ENCODE peak calls at places on chromosome 11, in five cellular contexts. X is neuronal stem cell, U is mesenchymal stem cell, Q is IMR-90, S is H1. I is an unnamed sample.

GRCh38 chr11:134406264-134407185 is 5.5 kb downstream of the B3GAT1 start:
- DNase-seq in X (no peak), U (no peak), Q (no peak), S (no peak), I (no peak)

GRCh38 chr11:22792497-22792896 is 37.1 kb downstream of the SVIP start:
- DNase-seq in X (no peak), U (peak), Q (peak), S (no peak), I (no peak)

GRCh38 chr11:76788661-76789442 is 5.7 kb downstream of the TSKU start:
- DNase-seq in X (no peak), U (no peak), Q (no peak), S (no peak), I (peak)

GRCh38 chr11:131910491-131911387 is 540.3 kb downstream of the NTM start:
- DNase-seq in X (peak), U (peak), Q (peak), S (peak), I (no peak)

GRCh38 chr11:29018631-29019030 is 910.4 kb downstream of the METTL15 start:
- DNase-seq in X (no peak), U (peak), Q (peak), S (no peak), I (peak)

GRCh38 chr11:65113839-65114238 is 2.2 kb downstream of the TM7SF2 start:
- DNase-seq in X (no peak), U (no peak), Q (no peak), S (no peak), I (no peak)

GRCh38 chr11:77200869-77201268 is 72.8 kb downstream of the MYO7A start:
- DNase-seq in X (no peak), U (no peak), Q (no peak), S (no peak), I (no peak)

GRCh38 chr11:102318469-102318868 is 1.2 kb downstream of the BIRC3 start:
- DNase-seq in X (no peak), U (no peak), Q (peak), S (no peak), I (peak)

GRCh38 chr11:65258988-65259387 is 2.8 kb upstream of the POLA2 start:
- DNase-seq in X (no peak), U (no peak), Q (no peak), S (no peak), I (no peak)

GRCh38 chr11:64322925-64323260 is 5.0 kb downstream of the PRDX5 start:
- DNase-seq in X (no peak), U (no peak), Q (no peak), S (no peak), I (no peak)

GRCh38 chr11:59221438-59221837 is 8.7 kb upstream of the MPEG1 start:
- DNase-seq in X (no peak), U (no peak), Q (peak), S (no peak), I (peak)

GRCh38 chr11:12695878-12696277 is 21.7 kb downstream of the TEAD1 start:
- DNase-seq in X (no peak), U (no peak), Q (no peak), S (no peak), I (no peak)

GRCh38 chr11:112173152-112173551 is 2.2 kb upstream of the BCO2 start:
- DNase-seq in X (no peak), U (no peak), Q (no peak), S (no peak), I (no peak)

GRCh38 chr11:123231263-123231662 is 36.2 kb upstream of the CLMP start:
- DNase-seq in X (no peak), U (peak), Q (peak), S (no peak), I (no peak)

GRCh38 chr11:15657264-15657663 is 542.5 kb downstream of the INSC start:
- DNase-seq in X (no peak), U (no peak), Q (no peak), S (no peak), I (no peak)

GRCh38 chr11:119316729-119317591 is at the start of gene MCAM:
- DNase-seq in X (no peak), U (peak), Q (peak), S (peak), I (no peak)

GRCh38 chr11:14254533-14255530 is 104.2 kb downstream of the RRAS2 start:
- DNase-seq in X (no peak), U (no peak), Q (no peak), S (no peak), I (peak)

GRCh38 chr11:92277871-92278270 is 53.3 kb downstream of the FAT3 start:
- DNase-seq in X (no peak), U (no peak), Q (no peak), S (no peak), I (no peak)

GRCh38 chr11:128678017-128678416 is 15.9 kb upstream of the FLI1 start:
- DNase-seq in X (no peak), U (no peak), Q (no peak), S (no peak), I (no peak)

GRCh38 chr11:36377759-36378553 is 81.9 kb downstream of the PRR5L start:
- DNase-seq in X (no peak), U (no peak), Q (no peak), S (no peak), I (no peak)

GRCh38 chr11:128610765-128611617 is 23.6 kb upstream of the ETS1 start:
- DNase-seq in X (no peak), U (no peak), Q (no peak), S (no peak), I (no peak)

GRCh38 chr11:11450744-11451362 is 97.8 kb upstream of the CSNK2A3 start:
- DNase-seq in X (no peak), U (peak), Q (peak), S (no peak), I (peak)

GRCh38 chr11:64207247-64208085 is 945 bp downstream of the FERMT3 start:
- DNase-seq in X (no peak), U (peak), Q (peak), S (no peak), I (no peak)

GRCh38 chr11:22711880-22712279 is 45.5 kb downstream of the GAS2 start:
- DNase-seq in X (no peak), U (no peak), Q (no peak), S (no peak), I (no peak)

GRCh38 chr11:1570896-1571759 is 943 bp downstream of the DUSP8 start:
- DNase-seq in X (no peak), U (peak), Q (no peak), S (peak), I (no peak)

GRCh38 chr11:123194308-123195181 is 503 bp downstream of the CLMP start:
- DNase-seq in X (peak), U (peak), Q (peak), S (no peak), I (peak)

GRCh38 chr11:11534981-11535380 is 86.8 kb downstream of the GALNT18 start:
- DNase-seq in X (no peak), U (no peak), Q (peak), S (no peak), I (no peak)

GRCh38 chr11:72812604-72812967 is 1.6 kb upstream of the ATG16L2 start:
- DNase-seq in X (no peak), U (peak), Q (no peak), S (no peak), I (peak)

GRCh38 chr11:35623708-35624168 is 5.5 kb downstream of the FJX1 start:
- DNase-seq in X (no peak), U (peak), Q (peak), S (no peak), I (peak)

GRCh38 chr11:8356731-8357504 is 93.2 kb upstream of the LMO1 start:
- DNase-seq in X (peak), U (no peak), Q (no peak), S (no peak), I (no peak)

GRCh38 chr11:62077136-62077535 is 46.7 kb upstream of the INCENP start:
- DNase-seq in X (no peak), U (peak), Q (peak), S (no peak), I (peak)

GRCh38 chr11:45209904-45210699 is 63.7 kb downstream of the PRDM11 start:
- DNase-seq in X (peak), U (peak), Q (peak), S (peak), I (no peak)

GRCh38 chr11:127017482-127017881 is 16.9 kb upstream of the KIRREL3 start:
- DNase-seq in X (peak), U (peak), Q (peak), S (no peak), I (peak)

GRCh38 chr11:128632151-128632791 is 44.9 kb upstream of the ETS1 start:
- DNase-seq in X (peak), U (peak), Q (peak), S (peak), I (no peak)

GRCh38 chr11:2927493-2927800 is 1.8 kb downstream of the PHLDA2 start:
- DNase-seq in X (no peak), U (no peak), Q (no peak), S (no peak), I (no peak)
- H3K4me3 ChIP-seq in X (no peak), U (peak), Q (peak), S (no peak), I (no peak)

GRCh38 chr11:69636512-69636866 is 4.5 kb upstream of the CCND1 start:
- DNase-seq in X (peak), U (peak), Q (peak), S (peak), I (peak)

GRCh38 chr11:69635804-69636511 is 5.0 kb upstream of the CCND1 start:
- DNase-seq in X (no peak), U (no peak), Q (no peak), S (no peak), I (peak)

GRCh38 chr11:69637601-69637955 is 3.4 kb upstream of the CCND1 start:
- DNase-seq in X (no peak), U (no peak), Q (no peak), S (no peak), I (no peak)

GRCh38 chr11:69637956-69638871 is 2.7 kb upstream of the CCND1 start:
- DNase-seq in X (peak), U (peak), Q (peak), S (peak), I (peak)

DNA sequence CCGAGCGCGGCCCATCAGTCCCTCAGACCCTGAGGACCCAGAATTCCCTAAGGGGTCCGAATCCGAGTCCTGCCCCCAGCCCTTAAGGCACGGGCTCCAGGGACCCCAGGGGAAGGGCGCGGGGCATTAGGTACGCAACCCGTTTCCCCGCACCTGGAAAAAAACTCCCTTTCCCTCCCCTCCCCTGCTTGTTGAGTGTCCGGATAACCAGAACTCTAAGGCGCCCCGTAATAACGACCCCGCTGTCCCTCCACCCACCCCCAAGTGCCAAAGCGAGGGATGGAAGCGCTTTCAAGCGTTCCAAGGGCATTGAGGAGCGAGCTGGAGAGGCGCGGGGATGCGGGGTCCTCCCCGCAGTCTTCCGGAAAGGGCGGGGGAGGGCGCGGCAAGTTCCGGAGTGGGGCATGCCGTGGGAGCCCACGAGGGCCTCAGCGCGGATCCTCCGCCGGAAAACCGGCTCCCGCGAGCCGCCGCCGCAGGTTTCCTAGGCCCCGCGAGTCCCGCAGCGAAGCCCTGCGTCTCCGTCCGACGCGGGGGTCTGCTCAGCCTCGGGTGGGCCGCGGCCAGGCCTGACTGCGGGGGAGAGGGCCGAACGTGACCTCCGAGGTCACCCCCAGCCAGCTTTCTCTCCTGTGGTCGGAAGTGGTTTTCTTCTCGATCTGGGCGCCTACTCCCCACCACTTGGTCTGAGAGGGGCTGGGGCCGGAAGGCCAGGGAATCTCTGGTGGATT is 3.9 kb upstream of the CCND1 start:
- DNase-seq in X (no peak), U (no peak), Q (no peak), S (no peak), I (no peak)
- H4K91ac ChIP-seq in X (peak), U (peak), Q (peak), S (peak), I (peak)

GRCh38 chr11:114058871-114059277 is 637 bp upstream of the ZBTB16 start:
- DNase-seq in X (no peak), U (peak), Q (no peak), S (peak), I (no peak)

GRCh38 chr11:114057605-114058004 is 1.9 kb upstream of the ZBTB16 start:
- DNase-seq in X (no peak), U (no peak), Q (no peak), S (no peak), I (no peak)

GRCh38 chr11:114057147-114057546 is 2.4 kb upstream of the ZBTB16 start:
- DNase-seq in X (peak), U (no peak), Q (no peak), S (no peak), I (no peak)

GRCh38 chr11:114059278-114059983 is at the start of gene ZBTB16:
- DNase-seq in X (peak), U (peak), Q (no peak), S (peak), I (no peak)

GRCh38 chr11:114058026-114058706 is 1.3 kb upstream of the ZBTB16 start:
- DNase-seq in X (peak), U (peak), Q (no peak), S (peak), I (peak)
- H3K4me2 ChIP-seq in X (peak), U (no peak), Q (no peak), S (peak), I (peak)

DNA sequence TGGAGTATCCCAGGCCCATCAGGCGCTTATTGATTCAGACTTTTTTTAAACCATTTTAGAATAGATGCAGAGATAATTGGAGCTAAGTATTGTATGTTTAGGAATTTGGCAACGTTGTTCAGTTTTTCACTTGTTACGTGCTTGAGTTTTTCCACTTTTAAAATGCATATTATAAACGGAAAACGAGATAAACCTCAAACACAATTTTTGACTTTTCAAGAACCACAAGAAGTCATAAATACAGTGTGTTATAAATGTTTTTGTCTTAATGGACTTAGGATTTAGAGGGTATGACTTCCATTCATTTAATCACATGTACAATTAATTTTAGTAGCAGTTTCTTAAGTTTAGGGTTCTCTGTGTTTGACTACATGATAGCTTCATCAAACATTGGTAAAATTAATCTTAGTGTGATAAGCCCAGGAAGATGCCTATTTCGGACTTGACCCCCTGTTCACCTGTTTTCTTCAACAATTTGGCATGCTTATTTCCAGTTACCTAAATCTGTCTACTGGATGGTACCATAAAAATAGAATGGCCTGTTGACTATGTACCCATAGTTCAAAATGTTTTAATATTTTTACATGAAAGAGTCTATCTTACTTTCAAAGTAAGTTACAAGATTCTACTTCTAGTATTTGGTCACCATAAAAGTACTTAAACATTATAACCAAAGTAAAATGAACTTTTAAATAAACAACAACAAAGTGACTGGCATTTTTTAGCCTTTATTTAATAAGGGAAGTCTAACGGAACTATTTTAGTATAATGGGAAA is 1.3 kb downstream of the ZC3H12C start:
- DNase-seq in X (no peak), U (no peak), Q (no peak), S (no peak), I (no peak)
- H3K4me3 ChIP-seq in X (peak), U (no peak), Q (peak), S (peak), I (no peak)

I was measured in trophoblast cell.